ENCODE peak calls at places on chromosomes 3 and 15, in five cellular contexts. S is adrenal gland, H is ovary, G is thyroid gland, M is breast epithelium. X is an unnamed sample.

GRCh38 chr3:186839874-186840641 is 2.5 kb upstream of the ADIPOQ start:
- DNase-seq in S (no peak), H (no peak), G (peak), M (no peak), X (no peak)

GRCh38 chr3:57370331-57370730 is 77.8 kb upstream of the ASB14 start:
- DNase-seq in S (no peak), H (no peak), G (no peak), M (no peak), X (no peak)

GRCh38 chr3:146834917-146835316 is 229.8 kb upstream of the PLSCR5 start:
- DNase-seq in S (no peak), H (no peak), G (no peak), M (no peak), X (no peak)

GRCh38 chr3:65687741-65688140 is 351.0 kb downstream of the MAGI1 start:
- DNase-seq in S (no peak), H (no peak), G (no peak), M (no peak), X (no peak)

GRCh38 chr3:52277972-52278509 is 408 bp downstream of the WDR82 start:
- DNase-seq in S (peak), H (no peak), G (no peak), M (no peak), X (peak)

GRCh38 chr3:32881624-32882023 is 63.8 kb downstream of the TRIM71 start:
- DNase-seq in S (no peak), H (no peak), G (no peak), M (no peak), X (no peak)

GRCh38 chr3:168071971-168072645 is 23.6 kb downstream of the GOLIM4 start:
- DNase-seq in S (no peak), H (no peak), G (no peak), M (no peak), X (no peak)

GRCh38 chr15:68345481-68345880 is 67.9 kb downstream of the FEM1B start:
- DNase-seq in S (no peak), H (no peak), G (no peak), M (no peak), X (no peak)

GRCh38 chr15:69648215-69648614 is 195.6 kb downstream of the RPLP1 start:
- DNase-seq in S (no peak), H (no peak), G (no peak), M (peak), X (no peak)

GRCh38 chr15:58931985-58932384 is 1.5 kb downstream of the SLTM start:
- DNase-seq in S (peak), H (no peak), G (peak), M (no peak), X (peak)

GRCh38 chr3:30084971-30085403 is 521.4 kb upstream of the TGFBR2 start:
- DNase-seq in S (no peak), H (no peak), G (no peak), M (no peak), X (no peak)

GRCh38 chr3:112260563-112260962 is 33.5 kb downstream of the SLC9C1 start:
- DNase-seq in S (no peak), H (no peak), G (no peak), M (no peak), X (no peak)

GRCh38 chr15:40063563-40064011 is 24.6 kb upstream of the SRP14 start:
- DNase-seq in S (no peak), H (peak), G (peak), M (no peak), X (no peak)

GRCh38 chr3:65944252-65944651 is 94.5 kb downstream of the MAGI1 start:
- DNase-seq in S (no peak), H (no peak), G (no peak), M (no peak), X (no peak)

GRCh38 chr15:80180468-80180867 is 27.7 kb downstream of the FAH start:
- DNase-seq in S (no peak), H (no peak), G (no peak), M (no peak), X (no peak)

GRCh38 chr3:32239638-32240550 is 1.4 kb downstream of the CMTM8 start:
- DNase-seq in S (no peak), H (no peak), G (peak), M (no peak), X (peak)

GRCh38 chr3:30292192-30292893 is 314.1 kb upstream of the TGFBR2 start:
- DNase-seq in S (no peak), H (no peak), G (no peak), M (no peak), X (no peak)

GRCh38 chr3:145953316-145953715 is 207.7 kb downstream of the PLOD2 start:
- DNase-seq in S (no peak), H (no peak), G (no peak), M (no peak), X (no peak)

GRCh38 chr3:141476033-141476432 is 10.8 kb upstream of the RASA2 start:
- DNase-seq in S (no peak), H (no peak), G (no peak), M (no peak), X (no peak)

GRCh38 chr3:158097571-158098553 is 8.4 kb downstream of the SHOX2 start:
- DNase-seq in S (peak), H (no peak), G (peak), M (peak), X (peak)

GRCh38 chr3:195117978-195118581 is 152.9 kb downstream of the XXYLT1 start:
- DNase-seq in S (no peak), H (no peak), G (no peak), M (no peak), X (peak)

GRCh38 chr15:100098705-100099104 is 243.1 kb downstream of the ADAMTS17 start:
- DNase-seq in S (no peak), H (no peak), G (no peak), M (no peak), X (no peak)

GRCh38 chr15:60480149-60480548 is 1.2 kb upstream of the ICE2 start:
- DNase-seq in S (no peak), H (no peak), G (no peak), M (no peak), X (no peak)
- H3K27ac ChIP-seq in S (no peak), H (no peak), G (no peak), M (peak), X (peak)

GRCh38 chr15:74776851-74777768 is 4.8 kb upstream of the CSK start:
- DNase-seq in S (no peak), H (no peak), G (no peak), M (no peak), X (no peak)
- TF ChIP-seq POLR2A in S (no peak), H (no peak), G (no peak), M (no peak), X (no peak)

GRCh38 chr15:93167291-93167690 is 78.3 kb upstream of the RGMA start:
- DNase-seq in S (no peak), H (no peak), G (no peak), M (no peak), X (no peak)
- H3K27ac ChIP-seq in S (no peak), H (no peak), G (no peak), M (no peak), X (no peak)

DNA sequence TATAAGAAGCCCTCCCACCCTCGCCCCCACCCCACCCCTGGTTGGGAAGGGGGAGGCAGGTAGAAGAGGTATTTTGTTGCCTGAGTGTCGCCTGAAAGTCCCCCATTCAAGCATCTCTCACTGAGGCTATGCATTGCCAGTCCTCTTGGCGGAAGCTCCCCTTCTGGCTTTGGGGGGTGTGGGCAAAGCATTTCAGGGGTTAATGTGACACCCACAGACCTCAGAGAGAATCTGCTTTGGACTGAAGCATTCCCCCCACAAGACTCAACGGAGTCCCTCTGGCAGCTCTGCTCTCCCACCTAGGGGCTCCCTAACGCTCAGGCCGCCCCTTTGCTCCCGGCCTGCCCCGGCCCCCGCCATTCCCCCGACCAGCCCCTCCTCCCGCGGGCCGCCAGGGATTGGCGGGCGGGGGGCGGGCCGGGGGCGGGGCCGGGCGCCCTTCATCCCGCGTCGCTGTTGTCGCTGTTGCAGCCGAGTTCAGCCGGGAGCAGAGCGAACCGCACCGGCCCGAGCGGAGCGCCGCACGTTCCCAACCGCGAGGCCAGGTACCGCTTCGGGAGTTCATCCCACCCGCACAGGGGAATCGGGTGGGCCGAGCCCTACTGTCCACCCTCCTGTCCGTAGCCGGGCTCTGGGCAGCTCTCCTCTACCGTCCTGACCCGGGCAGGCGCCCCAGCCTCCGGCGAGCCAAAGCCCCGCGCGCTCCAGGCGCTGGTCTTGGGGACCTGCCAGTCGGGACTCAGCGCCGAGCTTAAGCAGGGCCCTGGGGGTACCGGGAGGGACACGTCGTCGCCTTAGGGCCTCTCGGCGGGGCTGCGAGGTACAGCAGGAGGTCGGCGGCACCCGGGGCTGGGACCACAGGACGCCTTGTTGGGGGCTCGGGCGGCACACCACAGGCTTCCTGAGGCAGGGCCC is at the start of gene SLC38A3:
- DNase-seq in S (no peak), H (peak), G (peak), M (no peak), X (peak)
- TF ChIP-seq POLR2A in S (no peak), H (peak), G (peak), M (no peak), X (peak)

X was measured in body of pancreas.